ENCODE peak calls at places on chromosomes 7 and 10, in six cellular contexts. X is breast epithelium; A is stomach; U is CD8-positive, alpha-beta T cell; S is ovary; W is right cardiac atrium. L is an unnamed sample. For H3K4me1, the result is how much of the 10 kb centered on the place peaks cover.

GRCh38 chr7:117084286-117084685 is 131.0 kb downstream of the ST7 start:
- DNase-seq in A (no peak), X (no peak), S (no peak), W (no peak), U (no peak), L (no peak)

GRCh38 chr7:30321089-30321991 is 36.9 kb downstream of the ZNRF2 start:
- DNase-seq in A (no peak), S (no peak), U (no peak), W (no peak), X (no peak), L (no peak)

GRCh38 chr10:18233775-18234174 is 93.6 kb downstream of the CACNB2 start:
- DNase-seq in U (no peak), W (peak), X (no peak), S (peak), A (no peak), L (no peak)

GRCh38 chr10:77403761-77404160 is 233.8 kb downstream of the KCNMA1 start:
- DNase-seq in U (no peak), S (no peak), W (no peak), A (no peak), X (no peak), L (no peak)

GRCh38 chr10:77357611-77358010 is 280.0 kb downstream of the KCNMA1 start:
- DNase-seq in A (no peak), X (no peak), S (no peak), W (no peak), U (no peak), L (no peak)

GRCh38 chr10:123445336-123445735 is 220.8 kb upstream of the GPR26 start:
- DNase-seq in S (no peak), A (no peak), X (no peak), W (no peak), U (no peak), L (no peak)

GRCh38 chr10:80524190-80524589 is 13.5 kb upstream of the SH2D4B start:
- DNase-seq in U (no peak), X (no peak), W (no peak), A (no peak), S (no peak), L (no peak)

GRCh38 chr10:77784856-77785255 is 141.7 kb downstream of the DLG5 start:
- DNase-seq in X (no peak), U (no peak), W (no peak), A (no peak), S (no peak), L (no peak)

GRCh38 chr10:105793071-105793470 is 1152.0 kb downstream of the SORCS3 start:
- DNase-seq in S (no peak), W (no peak), U (no peak), X (no peak), A (no peak), L (no peak)

GRCh38 chr10:71712170-71712569 is 7.4 kb downstream of the C10orf105 start:
- DNase-seq in X (no peak), A (no peak), W (no peak), U (no peak), S (no peak), L (no peak)

GRCh38 chr10:71712572-71713134 is 6.9 kb downstream of the C10orf105 start:
- DNase-seq in U (peak), S (no peak), A (no peak), X (no peak), W (no peak), L (no peak)

GRCh38 chr10:71714055-71714454 is 5.5 kb downstream of the C10orf105 start:
- DNase-seq in W (peak), U (no peak), A (no peak), X (no peak), S (no peak), L (no peak)

GRCh38 chr10:71714592-71714991 is 5.0 kb downstream of the C10orf105 start:
- DNase-seq in A (no peak), S (no peak), U (no peak), W (peak), X (no peak), L (no peak)

DNA sequence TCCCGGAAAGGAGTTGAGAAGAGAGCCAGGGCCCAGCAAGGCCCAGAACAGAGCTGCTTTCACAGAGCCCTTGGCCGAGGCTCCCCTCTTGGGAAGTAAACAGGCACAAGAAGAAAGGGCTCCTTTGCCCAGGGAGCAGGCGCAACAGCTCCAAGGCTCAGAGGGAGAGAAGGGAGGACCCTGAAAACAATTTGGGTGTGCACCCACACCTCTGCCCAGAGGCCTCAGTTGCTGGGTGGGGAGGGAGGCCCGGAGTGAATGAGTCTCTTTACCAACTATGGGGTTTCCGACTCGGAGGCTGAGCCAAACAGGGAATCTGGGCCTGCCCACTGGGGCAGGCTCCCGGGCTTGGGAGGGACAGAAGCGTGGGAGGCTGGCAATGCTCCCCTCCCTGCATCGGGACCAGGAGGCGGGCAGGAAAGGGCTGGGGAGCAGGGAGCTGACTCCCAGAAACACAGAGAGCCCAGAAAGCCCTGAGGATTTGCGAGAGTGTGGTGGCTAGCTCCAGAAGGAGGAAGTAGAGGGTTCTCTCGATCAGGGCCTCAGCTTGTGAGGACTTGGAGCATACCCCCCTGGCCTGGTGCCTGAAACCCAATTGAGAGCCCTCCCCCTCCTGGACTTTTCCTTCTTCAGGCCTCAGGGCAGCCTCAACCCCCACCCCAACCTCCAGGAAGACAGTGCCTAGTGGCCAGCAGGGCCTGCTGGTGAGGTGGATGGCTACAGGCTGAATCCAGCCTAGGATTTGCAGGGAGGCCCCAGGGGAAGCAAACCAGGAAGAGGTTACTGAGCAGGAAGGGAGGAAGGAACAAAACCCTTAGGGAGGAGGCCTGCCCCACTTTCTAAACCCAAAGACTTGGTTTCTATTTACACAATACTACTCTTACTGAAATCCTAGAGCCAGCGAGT is 6.2 kb downstream of the C10orf105 start:
- DNase-seq in X (peak), U (no peak), S (peak), A (peak), W (peak), L (no peak)
- H3K4me1 ChIP-seq in X (under half), U (half or more), S (under half), A (under half), W (under half), L (half or more)

DNA sequence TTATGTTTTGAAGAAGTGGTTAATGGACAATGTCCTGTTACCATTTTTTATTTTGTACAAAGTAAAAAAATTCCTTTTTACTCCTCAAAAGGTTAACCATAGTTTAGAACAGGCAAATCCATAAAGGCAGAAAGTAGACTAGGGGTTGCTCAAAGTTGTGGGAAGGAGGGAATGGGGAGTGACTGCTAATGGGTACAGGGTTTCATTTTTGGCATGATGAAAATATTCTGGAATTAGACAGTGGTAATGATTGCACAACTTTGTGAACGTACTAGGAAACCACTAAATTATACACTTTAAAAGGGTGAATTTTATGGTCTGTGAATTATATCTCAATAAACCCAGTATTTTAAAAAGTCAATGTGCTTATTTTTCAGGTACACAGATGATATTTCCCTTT is 35.4 kb upstream of the CDK14 start:
- DNase-seq in S (no peak), U (no peak), W (no peak), X (no peak), A (no peak), L (no peak)
- H3K4me1 ChIP-seq in S (under half), U (under half), W (under half), X (under half), A (under half), L (under half)

DNA sequence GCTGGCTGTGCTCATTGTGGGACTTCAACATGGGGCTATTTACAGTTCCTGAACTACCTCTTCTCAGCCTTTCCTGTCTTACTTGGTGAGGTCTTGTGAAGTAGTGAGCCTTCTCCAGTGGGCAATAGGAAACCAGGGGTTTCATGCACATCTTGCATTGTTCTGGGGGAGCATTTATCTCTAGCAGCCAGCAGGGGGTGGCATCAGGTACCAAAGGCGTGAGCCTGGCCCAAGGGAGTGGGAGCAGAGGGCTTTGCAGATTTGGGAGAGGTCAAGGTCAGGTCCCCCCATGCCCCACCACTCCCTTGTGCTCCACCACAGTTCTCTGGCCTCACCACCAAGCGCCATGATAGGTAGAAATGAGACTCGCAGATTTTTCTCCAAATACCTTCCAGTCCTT is 85.4 kb upstream of the NPTX2 start:
- DNase-seq in U (no peak), W (no peak), X (no peak), A (no peak), S (no peak), L (no peak)
- H3K4me1 ChIP-seq in U (under half), W (under half), X (under half), A (under half), S (under half), L (under half)

DNA sequence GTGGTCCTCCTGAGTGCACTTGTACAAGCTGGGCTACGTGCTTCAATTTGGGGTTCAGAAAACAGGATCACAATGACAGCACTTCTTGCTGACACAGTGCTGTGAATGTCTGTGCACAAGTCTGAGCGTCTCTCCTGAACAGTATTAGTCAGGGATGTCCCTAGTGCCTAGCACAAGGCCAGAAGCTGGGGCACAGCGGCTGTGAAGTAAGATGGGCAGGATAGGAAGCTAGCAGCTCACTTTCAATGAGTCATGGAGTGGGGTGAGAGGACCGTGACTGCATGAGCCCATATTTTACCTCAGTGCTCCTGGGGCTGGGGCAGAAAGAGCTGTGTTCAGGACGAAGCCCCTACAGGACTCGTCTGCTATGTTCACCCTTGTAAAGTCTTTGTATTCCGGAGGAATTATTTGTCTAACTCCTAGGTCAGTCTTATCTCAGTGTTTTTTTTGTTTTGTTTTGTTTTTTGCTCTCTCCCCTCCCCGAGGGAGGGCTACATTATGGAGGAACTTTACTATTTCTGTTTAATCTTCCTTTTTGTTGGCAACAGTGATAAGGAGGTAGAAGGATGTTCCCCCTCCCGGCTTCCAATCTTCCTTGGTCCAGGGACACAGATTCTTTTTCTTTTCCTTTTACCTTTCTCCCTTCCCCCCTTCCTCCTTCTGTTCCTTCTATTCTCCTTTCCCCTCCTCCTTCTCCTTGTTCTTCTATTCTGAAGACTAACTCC is 2.8 kb upstream of the LRMDA start:
- DNase-seq in S (peak), A (no peak), U (no peak), W (no peak), X (no peak), L (no peak)
- H3K4me1 ChIP-seq in S (under half), A (under half), U (under half), W (under half), X (under half), L (under half)

GRCh38 chr10:129960493-129961273 is 3.4 kb downstream of the EBF3 start:
- DNase-seq in X (no peak), S (no peak), A (no peak), W (no peak), U (no peak), L (no peak)
- H3K4me1 ChIP-seq in X (under half), S (under half), A (under half), W (under half), U (under half), L (under half)

DNA sequence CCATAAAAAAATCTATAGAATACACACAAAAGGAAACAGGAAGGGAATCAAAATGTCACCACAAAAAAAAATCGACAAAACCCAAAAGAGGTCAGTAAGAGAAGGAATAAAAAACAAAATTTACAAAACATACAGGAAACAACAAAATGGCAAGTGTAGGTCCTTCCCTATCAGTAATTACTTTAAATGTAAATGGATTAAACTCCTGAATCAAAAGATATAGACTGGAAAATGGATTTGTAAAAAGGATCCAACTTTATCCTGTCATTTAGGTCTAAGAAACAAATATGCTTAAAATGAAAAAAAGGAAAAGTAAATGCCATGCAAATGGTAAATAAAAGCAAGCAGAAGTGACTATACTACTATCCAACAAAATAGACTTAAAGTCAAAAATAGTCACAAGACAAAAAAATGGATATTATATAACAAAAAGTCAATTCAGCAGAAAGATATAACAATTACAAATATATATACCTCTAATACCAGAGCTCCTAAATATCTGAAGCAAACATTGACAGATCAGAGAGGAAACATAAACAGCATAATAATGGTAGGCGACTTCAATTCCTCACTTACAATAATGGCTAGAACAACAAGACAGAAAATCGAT is 2.0 kb downstream of the OR13A1 start:
- DNase-seq in A (no peak), U (no peak), X (no peak), S (no peak), W (no peak), L (no peak)
- H3K4me1 ChIP-seq in A (under half), U (under half), X (under half), S (under half), W (under half), L (under half)

L was measured in effector memory CD4-positive, alpha-beta T cell.